ENCODE peak calls at places on chromosomes 11 and 22, in nine cellular contexts. G is NCI-H1092 treated with DMSO at 0.1 percent for 48 hours; X is mucosa of descending colon; F is EL; N is GM18507; C is CD8-positive, alpha-beta memory T cell; M is activated naive CD4-positive, alpha-beta T cell treated with anti-CD3 and anti-CD28 coated beads, Interleukin-2, amount 50 U/mL, for 16 hours; I is stimulated activated CD4-positive, alpha-beta T cell treated with anti-CD3 and anti-CD28 coated beads, Interleukin-15, amount 100 ng/mL, for 24 hours; R is AG04449. U is an unnamed sample.

GRCh38 chr22:29375436-29376076 is 12.8 kb downstream of the AP1B1 start:
- DNase-seq in C (no peak), R (no peak), X (no peak), G (no peak), I (peak), F (no peak), N (no peak), M (no peak), U (no peak)

GRCh38 chr11:75236062-75236461 is 4.5 kb upstream of the TPBGL start:
- DNase-seq in G (no peak), R (no peak), F (no peak), I (no peak), C (no peak), X (no peak), N (no peak), M (no peak), U (no peak)

GRCh38 chr22:46592390-46592872 is 27.8 kb upstream of the GRAMD4 start:
- DNase-seq in R (no peak), N (peak), I (peak), G (no peak), X (peak), C (peak), M (peak), F (peak), U (no peak)

GRCh38 chr11:12725863-12726666 is 51.8 kb downstream of the TEAD1 start:
- DNase-seq in R (no peak), G (no peak), I (no peak), C (no peak), F (peak), N (no peak), M (no peak), X (no peak), U (no peak)

GRCh38 chr11:110376711-110377324 is 52.9 kb upstream of the FDX1 start:
- DNase-seq in F (peak), I (peak), N (no peak), M (no peak), G (peak), C (no peak), X (peak), R (peak), U (peak)

GRCh38 chr22:42994917-42995562 is 19.9 kb downstream of the PACSIN2 start:
- DNase-seq in M (no peak), C (no peak), R (peak), G (no peak), I (no peak), X (peak), F (peak), N (no peak), U (peak)

GRCh38 chr11:84193706-84194105 is 907.5 kb upstream of the CCDC90B start:
- DNase-seq in N (no peak), G (no peak), M (no peak), X (no peak), F (no peak), R (no peak), I (no peak), C (no peak), U (no peak)

GRCh38 chr11:629237-629583 is 2.2 kb upstream of the SCT start:
- DNase-seq in R (no peak), I (no peak), G (no peak), M (no peak), X (no peak), F (no peak), N (no peak), C (no peak), U (no peak)

GRCh38 chr11:131633978-131634377 is 263.6 kb downstream of the NTM start:
- DNase-seq in R (no peak), I (no peak), N (no peak), G (no peak), M (no peak), F (no peak), X (no peak), C (no peak), U (no peak)

GRCh38 chr11:79461144-79461543 is 20.3 kb upstream of the TENM4 start:
- DNase-seq in C (no peak), I (no peak), N (no peak), X (peak), R (no peak), F (peak), M (no peak), G (peak), U (no peak)

GRCh38 chr22:27032121-27032761 is 374.9 kb downstream of the MIAT start:
- DNase-seq in R (no peak), N (no peak), F (no peak), G (peak), C (no peak), X (no peak), M (no peak), I (no peak), U (no peak)

GRCh38 chr11:44831605-44832394 is 105.0 kb downstream of the TSPAN18 start:
- DNase-seq in I (no peak), X (no peak), R (no peak), F (no peak), C (no peak), N (no peak), M (no peak), G (no peak), U (no peak)

GRCh38 chr22:39170825-39171622 is 18.5 kb upstream of the CBX7 start:
- DNase-seq in X (peak), N (peak), I (peak), G (peak), R (no peak), M (peak), F (peak), C (peak), U (peak)

GRCh38 chr11:73325036-73325981 is 17.2 kb downstream of the ARHGEF17 start:
- DNase-seq in M (no peak), X (no peak), R (no peak), N (peak), C (no peak), G (no peak), F (peak), I (no peak), U (no peak)

GRCh38 chr11:94750319-94751215 is 17.6 kb upstream of the AMOTL1 start:
- DNase-seq in F (no peak), N (no peak), G (no peak), R (no peak), M (no peak), C (no peak), X (no peak), I (no peak), U (no peak)

GRCh38 chr11:5204787-5205186 is 4.3 kb upstream of the OR51V1 start:
- DNase-seq in R (peak), I (no peak), N (peak), X (no peak), M (no peak), C (no peak), G (no peak), F (peak), U (no peak)